ENCODE peak calls at places on chromosomes 16 and 17, in seven cellular contexts. J, X, B, T, G, U and Z are unnamed samples.

GRCh38 chr16:6753553-6753952 is 579.1 kb upstream of the RBFOX1 start:
- DNase-seq in B (no peak), X (no peak), U (no peak), G (no peak), J (no peak), T (no peak), Z (peak)

GRCh38 chr16:56860226-56861020 is 4.6 kb upstream of the SLC12A3 start:
- DNase-seq in J (no peak), T (no peak), G (no peak), X (no peak), U (no peak), B (no peak), Z (no peak)

GRCh38 chr16:56355786-56356275 is 69.5 kb downstream of the AMFR start:
- DNase-seq in G (no peak), T (no peak), X (peak), B (no peak), J (no peak), U (no peak), Z (no peak)

GRCh38 chr17:15121426-15121825 is 143.7 kb downstream of the PMP22 start:
- DNase-seq in J (no peak), B (no peak), T (peak), G (peak), U (no peak), X (no peak), Z (no peak)

GRCh38 chr16:11232852-11233726 is 22.9 kb downstream of the SOCS1 start:
- DNase-seq in T (no peak), U (no peak), G (no peak), B (no peak), X (peak), J (no peak), Z (peak)

GRCh38 chr16:83689385-83689831 is 118.4 kb upstream of the HSBP1 start:
- DNase-seq in G (peak), J (no peak), B (no peak), U (peak), T (peak), X (no peak), Z (peak)

GRCh38 chr17:27480699-27481098 is 24.5 kb downstream of the KSR1 start:
- DNase-seq in X (no peak), B (no peak), U (no peak), J (no peak), G (no peak), T (no peak), Z (no peak)

GRCh38 chr16:55263271-55264250 is 60.4 kb upstream of the IRX6 start:
- DNase-seq in G (no peak), J (no peak), B (no peak), U (no peak), T (no peak), X (no peak), Z (no peak)

GRCh38 chr16:84484579-84485254 is 19.7 kb downstream of the MEAK7 start:
- DNase-seq in G (peak), X (no peak), U (peak), J (no peak), T (peak), B (no peak), Z (peak)

GRCh38 chr17:67615011-67615561 is 102.7 kb upstream of the NOL11 start:
- DNase-seq in G (no peak), U (no peak), X (peak), J (no peak), T (no peak), B (no peak), Z (no peak)

GRCh38 chr17:47895254-47895855 is 681 bp upstream of the SP2 start:
- DNase-seq in T (no peak), X (no peak), B (no peak), G (peak), U (peak), J (no peak), Z (no peak)

GRCh38 chr16:88309905-88310259 is 72.9 kb upstream of the ZNF469 start:
- DNase-seq in G (no peak), X (no peak), U (no peak), J (no peak), B (no peak), T (no peak), Z (no peak)

GRCh38 chr17:36597866-36598777 is 3.3 kb upstream of the MRM1 start:
- DNase-seq in X (no peak), T (no peak), J (no peak), U (no peak), G (no peak), B (no peak), Z (no peak)

GRCh38 chr16:87762071-87762571 is 3.7 kb downstream of the KLHDC4 start:
- DNase-seq in B (no peak), G (no peak), T (no peak), U (no peak), J (no peak), X (no peak), Z (no peak)

GRCh38 chr16:76947694-76948093 is 243.3 kb upstream of the MON1B start:
- DNase-seq in X (no peak), U (no peak), T (no peak), J (no peak), B (no peak), G (no peak), Z (no peak)

GRCh38 chr16:22004321-22004720 is 3.4 kb upstream of the PDZD9 start:
- DNase-seq in U (no peak), G (no peak), B (no peak), J (no peak), T (no peak), X (no peak), Z (no peak)

GRCh38 chr16:70416748-70417616 is 21.9 kb downstream of the ST3GAL2 start:
- DNase-seq in J (no peak), U (no peak), T (no peak), B (no peak), X (no peak), G (no peak), Z (no peak)

GRCh38 chr16:58222532-58223316 is 24.8 kb upstream of the CSNK2A2 start:
- DNase-seq in X (peak), J (no peak), U (peak), B (no peak), T (peak), G (peak), Z (peak)

GRCh38 chr16:2086136-2086742 is 38.5 kb downstream of the TSC2 start:
- DNase-seq in J (no peak), U (no peak), X (no peak), T (no peak), B (no peak), G (no peak), Z (no peak)

GRCh38 chr16:71637398-71637797 is 11.4 kb downstream of the MARVELD3 start:
- DNase-seq in G (peak), X (peak), J (no peak), B (no peak), T (peak), U (peak), Z (peak)

GRCh38 chr17:40422990-40423611 is 5.4 kb upstream of the TOP2A start:
- DNase-seq in G (no peak), U (no peak), T (peak), J (no peak), B (peak), X (peak), Z (peak)
- H3K4me2 ChIP-seq in G (no peak), U (no peak), T (no peak), J (peak), B (no peak), X (peak), Z (no peak)

GRCh38 chr16:79181419-79181818 is 419.1 kb downstream of the MAF start:
- DNase-seq in B (no peak), J (no peak), U (no peak), X (no peak), T (peak), G (no peak), Z (no peak)
- H4K8ac ChIP-seq in B (no peak), J (no peak), U (no peak), X (no peak), T (no peak), G (no peak), Z (no peak)

GRCh38 chr17:77281904-77282367 is 141.2 kb downstream of the SEC14L1 start:
- DNase-seq in J (no peak), X (no peak), B (no peak), G (no peak), T (peak), U (peak), Z (peak)
- H3K4me2 ChIP-seq in J (peak), X (peak), B (peak), G (peak), T (peak), U (peak), Z (peak)

GRCh38 chr16:81883235-81883634 is 104.1 kb downstream of the PLCG2 start:
- DNase-seq in G (no peak), U (no peak), B (no peak), X (no peak), J (no peak), T (no peak), Z (no peak)
- H4K8ac ChIP-seq in G (no peak), U (no peak), B (no peak), X (no peak), J (no peak), T (no peak), Z (no peak)

DNA sequence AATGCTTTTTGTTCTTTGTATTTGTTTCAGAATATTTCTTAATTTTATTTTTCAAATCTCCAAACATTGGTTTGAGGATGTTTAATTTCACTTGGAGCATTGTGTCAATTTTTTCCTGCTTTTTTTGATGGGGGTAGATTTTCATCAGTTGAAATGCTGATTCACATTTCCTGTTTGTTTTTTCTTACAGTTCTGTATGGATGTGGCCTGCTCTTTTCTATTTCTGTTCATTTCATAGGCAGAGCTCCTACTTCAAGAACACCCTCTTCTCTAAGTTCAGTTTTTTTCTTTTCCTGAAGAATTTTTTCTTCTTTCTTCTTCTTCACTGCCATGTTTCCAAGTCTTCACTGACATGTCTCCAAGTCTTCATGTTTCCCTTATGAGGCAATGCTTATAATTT is 8.8 kb downstream of the MBTD1 start:
- DNase-seq in U (no peak), T (no peak), J (no peak), X (no peak), G (peak), B (no peak), Z (no peak)
- H3K4me2 ChIP-seq in U (no peak), T (no peak), J (no peak), X (no peak), G (peak), B (no peak), Z (no peak)

DNA sequence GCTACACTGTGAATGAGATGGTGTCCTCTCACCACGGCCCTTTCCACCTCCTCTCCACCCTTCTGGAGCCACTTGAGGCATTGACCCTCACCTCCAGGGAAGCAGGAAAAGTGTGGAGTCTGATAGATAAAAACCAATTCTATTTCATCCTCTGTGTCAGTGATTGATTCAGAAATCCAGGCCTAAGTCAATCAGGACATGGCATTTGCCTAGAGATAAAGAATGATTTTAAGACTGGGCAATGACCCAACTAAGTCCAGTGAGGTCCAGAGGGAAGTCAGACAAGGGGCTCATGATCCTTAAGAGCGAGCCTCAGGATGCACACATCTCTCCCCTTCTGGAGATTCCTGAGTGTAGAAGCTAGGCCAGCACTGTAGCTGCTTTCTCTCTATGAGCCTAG is 41.1 kb upstream of the TNRC6A start:
- DNase-seq in U (no peak), G (no peak), X (no peak), T (no peak), J (no peak), B (no peak), Z (no peak)
- H4K8ac ChIP-seq in U (no peak), G (no peak), X (no peak), T (no peak), J (no peak), B (no peak), Z (no peak)

GRCh38 chr17:40548491-40548981 is 16.7 kb downstream of the CCR7 start:
- DNase-seq in G (no peak), T (no peak), U (no peak), J (no peak), B (no peak), X (peak), Z (no peak)

GRCh38 chr17:40547079-40547784 is 18.0 kb downstream of the CCR7 start:
- DNase-seq in B (no peak), J (no peak), X (peak), T (no peak), U (no peak), G (no peak), Z (no peak)

GRCh38 chr17:40547785-40548478 is 17.3 kb downstream of the CCR7 start:
- DNase-seq in X (no peak), B (no peak), J (no peak), U (no peak), G (no peak), T (no peak), Z (no peak)

GRCh38 chr17:40550608-40551007 is 14.7 kb downstream of the CCR7 start:
- DNase-seq in J (no peak), T (peak), G (peak), X (no peak), B (no peak), U (no peak), Z (no peak)

GRCh38 chr17:40548982-40549680 is 16.1 kb downstream of the CCR7 start:
- DNase-seq in U (no peak), J (no peak), X (peak), G (peak), T (peak), B (no peak), Z (no peak)
- H3K4me2 ChIP-seq in U (no peak), J (no peak), X (no peak), G (no peak), T (no peak), B (no peak), Z (no peak)

DNA sequence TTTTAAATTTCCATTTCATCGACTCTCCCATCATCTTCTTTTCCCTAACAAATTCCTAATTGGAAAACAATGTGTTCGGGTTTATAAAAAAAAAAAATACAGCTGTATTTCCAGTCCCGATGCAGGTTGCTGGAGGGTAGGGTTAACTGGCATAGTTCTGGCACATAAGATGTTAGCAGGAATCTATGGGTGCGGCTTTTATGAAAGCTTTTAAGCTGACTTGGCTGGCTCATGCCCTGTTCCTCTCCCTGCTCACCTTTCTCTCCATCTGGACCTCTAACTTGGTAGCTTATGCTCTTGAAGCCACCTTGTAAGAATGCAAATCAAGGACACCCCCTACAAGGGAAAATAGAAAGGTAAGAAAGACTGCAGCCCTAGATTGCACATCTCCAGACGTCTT is 33.2 kb upstream of the KCNJ2 start:
- DNase-seq in T (no peak), J (no peak), G (no peak), U (no peak), X (no peak), B (no peak), Z (no peak)
- H4K8ac ChIP-seq in T (no peak), J (no peak), G (no peak), U (no peak), X (no peak), B (no peak), Z (no peak)

GRCh38 chr17:57442401-57442823 is 186.1 kb downstream of the MSI2 start:
- DNase-seq in B (no peak), J (no peak), X (no peak), G (peak), U (no peak), T (peak), Z (no peak)
- H3K4me2 ChIP-seq in B (no peak), J (no peak), X (no peak), G (peak), U (no peak), T (no peak), Z (no peak)

DNA sequence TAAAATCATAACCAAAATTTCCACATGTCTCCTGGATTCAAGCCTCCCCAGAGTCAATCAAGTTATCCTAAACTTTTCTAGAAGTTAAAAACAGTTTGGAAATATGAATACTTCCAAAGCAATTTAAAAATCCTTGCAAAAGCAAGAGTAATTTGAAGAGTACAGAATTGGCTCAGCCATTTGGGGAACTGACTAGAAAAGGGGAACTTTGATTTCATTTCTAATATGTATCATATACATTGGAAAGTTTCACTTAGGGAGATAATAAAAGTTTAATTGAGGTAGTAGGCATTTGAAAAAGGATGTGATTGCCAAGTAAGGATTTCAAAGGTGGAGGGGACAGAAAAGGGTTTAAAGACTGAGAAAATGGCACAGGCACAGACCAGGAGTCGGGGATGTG is 9.0 kb upstream of the SLFN12L start:
- DNase-seq in X (no peak), T (no peak), G (no peak), J (no peak), B (no peak), U (no peak), Z (no peak)
- H4K8ac ChIP-seq in X (no peak), T (no peak), G (no peak), J (no peak), B (no peak), U (no peak), Z (no peak)